ENCODE peak calls at places on chromosomes 2 and 18, in eight cellular contexts. C, B, Y, P, G, U, R and A are unnamed samples.

GRCh38 chr2:100018794-100019193 is 123.6 kb downstream of the AFF3 start:
- DNase-seq in C (peak), B (no peak), Y (peak), P (no peak), G (no peak), U (no peak), R (peak), A (peak)

GRCh38 chr2:138090330-138090729 is 126.1 kb downstream of the HNMT start:
- DNase-seq in C (peak), B (no peak), Y (no peak), P (no peak), G (no peak), U (no peak), R (peak), A (peak)

GRCh38 chr2:218882866-218883366 is 2.3 kb downstream of the WNT10A start:
- DNase-seq in C (no peak), B (no peak), Y (no peak), P (no peak), G (no peak), U (no peak), R (no peak), A (no peak)

GRCh38 chr2:28707592-28707991 is 44.0 kb upstream of the PPP1CB start:
- DNase-seq in C (no peak), B (no peak), Y (no peak), P (no peak), G (no peak), U (no peak), R (no peak), A (no peak)

GRCh38 chr2:228348653-228349052 is 167.2 kb upstream of the SPHKAP start:
- DNase-seq in C (no peak), B (no peak), Y (no peak), P (no peak), G (no peak), U (no peak), R (no peak), A (no peak)

GRCh38 chr2:179536185-179536584 is 271.6 kb upstream of the SESTD1 start:
- DNase-seq in C (no peak), B (no peak), Y (no peak), P (no peak), G (no peak), U (no peak), R (no peak), A (no peak)

GRCh38 chr2:9675369-9676351 is 44.9 kb upstream of the YWHAQ start:
- DNase-seq in C (peak), B (no peak), Y (peak), P (no peak), G (no peak), U (peak), R (peak), A (peak)

GRCh38 chr2:134976074-134976702 is 57.6 kb downstream of the CCNT2 start:
- DNase-seq in C (no peak), B (no peak), Y (no peak), P (no peak), G (no peak), U (no peak), R (no peak), A (no peak)

GRCh38 chr18:54964741-54965140 is 5.5 kb upstream of the CCDC68 start:
- DNase-seq in C (no peak), B (no peak), Y (no peak), P (no peak), G (no peak), U (no peak), R (no peak), A (no peak)